ENCODE peak calls at places on chromosomes 1 and 21, in seven cellular contexts. One of them, this sample, is unnamed.

GRCh38 chr1:240293706-240294105 is 202.0 kb downstream of the FMN2 start:
- DNase-seq in uterus: no peak
- DNase-seq in breast epithelium: no peak
- DNase-seq in neural crest cell: no peak
- DNase-seq in fibroblast of lung: peak
- DNase-seq in right lobe of liver: no peak
- DNase-seq in OCI-LY7: no peak
- DNase-seq in this sample: no peak

GRCh38 chr1:40951943-40952743 is 27.4 kb upstream of the CTPS1 start:
- DNase-seq in breast epithelium: peak
- DNase-seq in OCI-LY7: peak
- DNase-seq in right lobe of liver: peak
- DNase-seq in fibroblast of lung: no peak
- DNase-seq in uterus: peak
- DNase-seq in neural crest cell: peak
- DNase-seq in this sample: peak

GRCh38 chr1:22872971-22873664 is 99.5 kb downstream of the LACTBL1 start:
- DNase-seq in neural crest cell: no peak
- DNase-seq in right lobe of liver: no peak
- DNase-seq in breast epithelium: no peak
- DNase-seq in uterus: no peak
- DNase-seq in OCI-LY7: no peak
- DNase-seq in fibroblast of lung: no peak
- DNase-seq in this sample: no peak

GRCh38 chr1:207312604-207312920 is 8.9 kb upstream of the CD55 start:
- DNase-seq in breast epithelium: no peak
- DNase-seq in neural crest cell: no peak
- DNase-seq in OCI-LY7: no peak
- DNase-seq in uterus: no peak
- DNase-seq in right lobe of liver: no peak
- DNase-seq in fibroblast of lung: no peak
- DNase-seq in this sample: no peak

GRCh38 chr1:166920561-166921475 is 44.8 kb upstream of the TADA1 start:
- DNase-seq in uterus: peak
- DNase-seq in fibroblast of lung: no peak
- DNase-seq in right lobe of liver: no peak
- DNase-seq in OCI-LY7: no peak
- DNase-seq in neural crest cell: peak
- DNase-seq in breast epithelium: no peak
- DNase-seq in this sample: no peak

GRCh38 chr1:87989346-87989745 is 660.7 kb downstream of the LMO4 start:
- DNase-seq in fibroblast of lung: no peak
- DNase-seq in right lobe of liver: no peak
- DNase-seq in neural crest cell: no peak
- DNase-seq in OCI-LY7: no peak
- DNase-seq in breast epithelium: no peak
- DNase-seq in uterus: no peak
- DNase-seq in this sample: no peak

GRCh38 chr21:31873275-31873695 is 465 bp downstream of the HUNK start:
- DNase-seq in breast epithelium: no peak
- DNase-seq in uterus: no peak
- DNase-seq in fibroblast of lung: no peak
- DNase-seq in neural crest cell: peak
- DNase-seq in OCI-LY7: no peak
- DNase-seq in right lobe of liver: no peak
- DNase-seq in this sample: no peak

GRCh38 chr1:27342778-27343638 is 1.2 kb downstream of the SYTL1 start:
- DNase-seq in breast epithelium: peak
- DNase-seq in OCI-LY7: peak
- DNase-seq in uterus: no peak
- DNase-seq in neural crest cell: no peak
- DNase-seq in right lobe of liver: no peak
- DNase-seq in fibroblast of lung: no peak
- DNase-seq in this sample: no peak

GRCh38 chr1:38138498-38139233 is 92.1 kb upstream of the POU3F1 start:
- DNase-seq in OCI-LY7: no peak
- DNase-seq in fibroblast of lung: peak
- DNase-seq in right lobe of liver: peak
- DNase-seq in breast epithelium: peak
- DNase-seq in neural crest cell: no peak
- DNase-seq in uterus: peak
- DNase-seq in this sample: peak

GRCh38 chr1:214360525-214361164 is 79.7 kb downstream of the SMYD2 start:
- DNase-seq in right lobe of liver: no peak
- DNase-seq in uterus: no peak
- DNase-seq in fibroblast of lung: no peak
- DNase-seq in OCI-LY7: no peak
- DNase-seq in breast epithelium: no peak
- DNase-seq in neural crest cell: no peak
- DNase-seq in this sample: no peak

GRCh38 chr1:67367370-67368345 is 60.0 kb downstream of the IL12RB2 start:
- DNase-seq in fibroblast of lung: peak
- DNase-seq in neural crest cell: no peak
- DNase-seq in right lobe of liver: peak
- DNase-seq in OCI-LY7: no peak
- DNase-seq in uterus: peak
- DNase-seq in breast epithelium: no peak
- DNase-seq in this sample: peak

GRCh38 chr21:39016740-39017315 is 166.4 kb downstream of the PSMG1 start:
- DNase-seq in breast epithelium: no peak
- DNase-seq in uterus: no peak
- DNase-seq in neural crest cell: no peak
- DNase-seq in right lobe of liver: no peak
- DNase-seq in OCI-LY7: peak
- DNase-seq in fibroblast of lung: no peak
- DNase-seq in this sample: no peak

GRCh38 chr1:151047925-151048644 is 534 bp downstream of the C1orf56 start:
- DNase-seq in breast epithelium: peak
- DNase-seq in neural crest cell: peak
- DNase-seq in right lobe of liver: peak
- DNase-seq in fibroblast of lung: peak
- DNase-seq in uterus: peak
- DNase-seq in OCI-LY7: no peak
- DNase-seq in this sample: peak

GRCh38 chr1:230204852-230205251 is 137.8 kb downstream of the GALNT2 start:
- DNase-seq in fibroblast of lung: peak
- DNase-seq in neural crest cell: no peak
- DNase-seq in uterus: no peak
- DNase-seq in right lobe of liver: no peak
- DNase-seq in OCI-LY7: no peak
- DNase-seq in breast epithelium: no peak
- DNase-seq in this sample: no peak

GRCh38 chr1:34928865-34929496 is 469 bp downstream of the DLGAP3 start:
- DNase-seq in right lobe of liver: no peak
- DNase-seq in fibroblast of lung: no peak
- DNase-seq in neural crest cell: no peak
- DNase-seq in uterus: no peak
- DNase-seq in breast epithelium: no peak
- DNase-seq in OCI-LY7: peak
- DNase-seq in this sample: no peak

GRCh38 chr1:67888208-67888607 is 54.9 kb upstream of the GNG12 start:
- DNase-seq in uterus: no peak
- DNase-seq in fibroblast of lung: no peak
- DNase-seq in neural crest cell: no peak
- DNase-seq in breast epithelium: no peak
- DNase-seq in right lobe of liver: no peak
- DNase-seq in OCI-LY7: no peak
- DNase-seq in this sample: no peak

GRCh38 chr1:153984125-153984899 is 1.8 kb downstream of the RAB13 start:
- DNase-seq in breast epithelium: no peak
- DNase-seq in right lobe of liver: no peak
- DNase-seq in OCI-LY7: no peak
- DNase-seq in neural crest cell: no peak
- DNase-seq in fibroblast of lung: no peak
- DNase-seq in uterus: no peak
- DNase-seq in this sample: no peak

GRCh38 chr1:51847294-51847920 is 31.1 kb downstream of the NRDC start:
- DNase-seq in fibroblast of lung: no peak
- DNase-seq in neural crest cell: no peak
- DNase-seq in OCI-LY7: no peak
- DNase-seq in breast epithelium: no peak
- DNase-seq in right lobe of liver: no peak
- DNase-seq in uterus: no peak
- DNase-seq in this sample: no peak

GRCh38 chr1:206455681-206456344 is 14.5 kb upstream of the IKBKE start:
- DNase-seq in neural crest cell: no peak
- DNase-seq in breast epithelium: no peak
- DNase-seq in uterus: no peak
- DNase-seq in right lobe of liver: no peak
- DNase-seq in OCI-LY7: no peak
- DNase-seq in fibroblast of lung: peak
- DNase-seq in this sample: no peak

GRCh38 chr1:231272880-231273279 is 31.9 kb downstream of the GNPAT start:
- DNase-seq in neural crest cell: no peak
- DNase-seq in fibroblast of lung: peak
- DNase-seq in uterus: no peak
- DNase-seq in right lobe of liver: no peak
- DNase-seq in breast epithelium: no peak
- DNase-seq in OCI-LY7: no peak
- DNase-seq in this sample: no peak

GRCh38 chr1:22387888-22388564 is 63.6 kb upstream of the ZBTB40 start:
- DNase-seq in fibroblast of lung: peak
- DNase-seq in neural crest cell: no peak
- DNase-seq in OCI-LY7: no peak
- DNase-seq in breast epithelium: no peak
- DNase-seq in right lobe of liver: no peak
- DNase-seq in uterus: no peak
- DNase-seq in this sample: no peak

GRCh38 chr1:94937820-94938219 is 10.9 kb upstream of the CNN3 start:
- DNase-seq in right lobe of liver: no peak
- DNase-seq in OCI-LY7: no peak
- DNase-seq in fibroblast of lung: no peak
- DNase-seq in breast epithelium: no peak
- DNase-seq in uterus: no peak
- DNase-seq in neural crest cell: no peak
- DNase-seq in this sample: no peak

GRCh38 chr1:94935476-94935875 is 8.6 kb upstream of the CNN3 start:
- DNase-seq in uterus: no peak
- DNase-seq in neural crest cell: no peak
- DNase-seq in fibroblast of lung: no peak
- DNase-seq in OCI-LY7: no peak
- DNase-seq in breast epithelium: no peak
- DNase-seq in right lobe of liver: no peak
- DNase-seq in this sample: no peak

GRCh38 chr1:94936861-94937620 is 10.1 kb upstream of the CNN3 start:
- DNase-seq in fibroblast of lung: peak
- DNase-seq in breast epithelium: no peak
- DNase-seq in neural crest cell: no peak
- DNase-seq in OCI-LY7: no peak
- DNase-seq in right lobe of liver: no peak
- DNase-seq in uterus: no peak
- DNase-seq in this sample: no peak

GRCh38 chr1:94934551-94934950 is 7.6 kb upstream of the CNN3 start:
- DNase-seq in fibroblast of lung: no peak
- DNase-seq in right lobe of liver: no peak
- DNase-seq in uterus: no peak
- DNase-seq in neural crest cell: no peak
- DNase-seq in breast epithelium: no peak
- DNase-seq in OCI-LY7: no peak
- DNase-seq in this sample: no peak

DNA sequence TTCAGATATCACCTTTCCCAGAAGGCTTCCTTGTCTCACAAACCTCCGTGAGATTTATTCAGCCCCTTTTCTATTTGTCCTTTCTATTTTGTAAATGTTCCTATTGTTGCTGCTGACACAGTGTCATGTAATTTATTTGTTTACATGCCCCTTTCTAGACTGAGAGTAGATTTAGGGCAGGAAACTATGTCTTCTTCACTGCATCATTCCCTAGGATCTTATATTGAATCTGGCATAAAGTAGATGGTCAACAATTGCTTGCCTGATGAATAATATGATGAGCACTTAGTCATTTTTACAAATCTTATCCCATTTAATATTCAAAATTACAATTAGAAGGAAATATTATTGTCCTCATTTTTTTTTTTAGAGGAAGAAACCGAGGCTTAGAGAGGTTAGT is 8.1 kb upstream of the CNN3 start:
- DNase-seq in breast epithelium: no peak
- DNase-seq in fibroblast of lung: no peak
- DNase-seq in neural crest cell: no peak
- DNase-seq in uterus: no peak
- DNase-seq in OCI-LY7: no peak
- DNase-seq in right lobe of liver: no peak
- DNase-seq in this sample: no peak
- TF ChIP-seq CTCF in breast epithelium: no peak
- TF ChIP-seq CTCF in fibroblast of lung: no peak
- TF ChIP-seq CTCF in neural crest cell: no peak
- TF ChIP-seq CTCF in uterus: no peak
- TF ChIP-seq CTCF in OCI-LY7: no peak
- TF ChIP-seq CTCF in right lobe of liver: no peak
- TF ChIP-seq CTCF in this sample: no peak

GRCh38 chr21:34857874-34858273 is 189.1 kb downstream of the CLIC6 start:
- DNase-seq in right lobe of liver: no peak
- DNase-seq in breast epithelium: no peak
- DNase-seq in uterus: no peak
- DNase-seq in fibroblast of lung: no peak
- DNase-seq in OCI-LY7: no peak
- DNase-seq in neural crest cell: no peak
- DNase-seq in this sample: no peak
- TF ChIP-seq CTCF in right lobe of liver: no peak
- TF ChIP-seq CTCF in breast epithelium: no peak
- TF ChIP-seq CTCF in uterus: no peak
- TF ChIP-seq CTCF in fibroblast of lung: peak
- TF ChIP-seq CTCF in OCI-LY7: peak
- TF ChIP-seq CTCF in neural crest cell: peak
- TF ChIP-seq CTCF in this sample: no peak

DNA sequence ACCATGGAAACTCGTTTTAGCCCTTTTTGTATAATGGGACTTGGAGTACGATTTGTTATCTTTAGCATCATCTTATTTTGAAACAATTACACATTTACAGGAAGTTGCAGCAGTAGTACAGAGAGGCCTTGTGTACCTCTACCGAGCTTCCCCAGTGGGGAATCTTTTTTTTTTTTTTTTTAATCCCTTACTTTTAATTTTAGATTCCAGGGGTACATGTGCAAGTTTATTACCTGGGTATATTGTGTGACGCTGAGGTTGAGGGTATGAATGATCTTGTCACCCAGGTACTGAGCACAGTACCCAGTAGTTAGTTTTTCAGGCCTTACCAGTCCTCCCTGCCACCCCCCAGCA is 45.9 kb downstream of the HHAT start:
- DNase-seq in right lobe of liver: no peak
- DNase-seq in neural crest cell: no peak
- DNase-seq in uterus: no peak
- DNase-seq in fibroblast of lung: no peak
- DNase-seq in OCI-LY7: no peak
- DNase-seq in breast epithelium: no peak
- DNase-seq in this sample: no peak
- TF ChIP-seq CTCF in right lobe of liver: no peak
- TF ChIP-seq CTCF in neural crest cell: no peak
- TF ChIP-seq CTCF in uterus: no peak
- TF ChIP-seq CTCF in fibroblast of lung: no peak
- TF ChIP-seq CTCF in OCI-LY7: peak
- TF ChIP-seq CTCF in breast epithelium: peak
- TF ChIP-seq CTCF in this sample: no peak

DNA sequence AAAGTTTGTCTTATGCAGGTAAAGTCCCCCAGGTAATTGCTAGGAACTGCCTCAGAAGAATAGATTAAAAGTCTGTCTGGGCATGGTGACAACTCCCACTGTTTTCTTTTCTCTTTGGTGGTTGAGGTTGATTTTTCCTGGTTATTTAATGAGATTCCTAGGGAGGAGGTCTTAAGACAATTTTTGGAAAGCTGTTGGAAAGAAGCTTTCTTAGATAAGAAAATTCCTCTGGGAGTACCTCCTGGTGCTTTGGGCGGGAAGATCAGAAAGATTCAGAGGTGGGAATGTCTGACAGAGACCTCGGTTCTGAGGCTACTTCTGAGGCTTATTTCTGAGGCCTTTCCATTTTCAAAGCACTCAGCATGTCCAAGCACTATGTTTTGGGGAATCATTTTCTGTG is 25.0 kb upstream of the IVNS1ABP start:
- DNase-seq in right lobe of liver: no peak
- DNase-seq in uterus: no peak
- DNase-seq in fibroblast of lung: no peak
- DNase-seq in neural crest cell: no peak
- DNase-seq in breast epithelium: no peak
- DNase-seq in OCI-LY7: no peak
- DNase-seq in this sample: no peak
- TF ChIP-seq CTCF in right lobe of liver: no peak
- TF ChIP-seq CTCF in uterus: no peak
- TF ChIP-seq CTCF in fibroblast of lung: no peak
- TF ChIP-seq CTCF in neural crest cell: no peak
- TF ChIP-seq CTCF in breast epithelium: no peak
- TF ChIP-seq CTCF in OCI-LY7: no peak
- TF ChIP-seq CTCF in this sample: no peak

This sample was measured in omental fat pad.